ENCODE peak calls at places on chromosomes 5 and 9, in five cellular contexts. One of them, this sample, is unnamed.

GRCh38 chr9:69023650-69024049 is 9.7 kb upstream of the PRKACG start:
- DNase-seq in IMR-90: no peak
- DNase-seq in neuronal stem cell: no peak
- DNase-seq in mesendoderm: no peak
- DNase-seq in trophoblast cell: no peak
- DNase-seq in this sample: peak

GRCh38 chr5:147080391-147080790 is 154.4 kb upstream of the STK32A start:
- DNase-seq in IMR-90: no peak
- DNase-seq in neuronal stem cell: no peak
- DNase-seq in mesendoderm: no peak
- DNase-seq in trophoblast cell: no peak
- DNase-seq in this sample: no peak

GRCh38 chr9:105475302-105475701 is 27.5 kb downstream of the FSD1L start:
- DNase-seq in IMR-90: peak
- DNase-seq in neuronal stem cell: no peak
- DNase-seq in mesendoderm: peak
- DNase-seq in trophoblast cell: peak
- DNase-seq in this sample: no peak

GRCh38 chr9:120259100-120259499 is 320.9 kb downstream of the CDK5RAP2 start:
- DNase-seq in IMR-90: no peak
- DNase-seq in neuronal stem cell: no peak
- DNase-seq in mesendoderm: no peak
- DNase-seq in trophoblast cell: no peak
- DNase-seq in this sample: no peak

GRCh38 chr9:109329274-109330258 is 8.7 kb upstream of the EPB41L4B start:
- DNase-seq in IMR-90: peak
- DNase-seq in neuronal stem cell: no peak
- DNase-seq in mesendoderm: peak
- DNase-seq in trophoblast cell: no peak
- DNase-seq in this sample: peak

GRCh38 chr5:143033535-143034260 is 263.5 kb downstream of the ARHGAP26 start:
- DNase-seq in IMR-90: peak
- DNase-seq in neuronal stem cell: no peak
- DNase-seq in mesendoderm: no peak
- DNase-seq in trophoblast cell: peak
- DNase-seq in this sample: no peak

GRCh38 chr9:9820411-9820810 is 792.4 kb downstream of the PTPRD start:
- DNase-seq in IMR-90: no peak
- DNase-seq in neuronal stem cell: no peak
- DNase-seq in mesendoderm: no peak
- DNase-seq in trophoblast cell: no peak
- DNase-seq in this sample: no peak

GRCh38 chr5:77991084-77991483 is 214.9 kb upstream of the TBCA start:
- DNase-seq in IMR-90: no peak
- DNase-seq in neuronal stem cell: no peak
- DNase-seq in mesendoderm: peak
- DNase-seq in trophoblast cell: no peak
- DNase-seq in this sample: no peak

GRCh38 chr5:177980776-177981175 is 15.3 kb downstream of the PROP1 start:
- DNase-seq in IMR-90: no peak
- DNase-seq in neuronal stem cell: no peak
- DNase-seq in mesendoderm: peak
- DNase-seq in trophoblast cell: no peak
- DNase-seq in this sample: no peak

GRCh38 chr5:13250450-13251291 is 693.8 kb downstream of the DNAH5 start:
- DNase-seq in IMR-90: peak
- DNase-seq in neuronal stem cell: peak
- DNase-seq in mesendoderm: peak
- DNase-seq in trophoblast cell: peak
- DNase-seq in this sample: no peak

GRCh38 chr5:90131734-90132133 is 277.8 kb downstream of the CETN3 start:
- DNase-seq in IMR-90: no peak
- DNase-seq in neuronal stem cell: no peak
- DNase-seq in mesendoderm: no peak
- DNase-seq in trophoblast cell: no peak
- DNase-seq in this sample: no peak

GRCh38 chr9:124392254-124392653 is 23.0 kb downstream of the PSMB7 start:
- DNase-seq in IMR-90: no peak
- DNase-seq in neuronal stem cell: no peak
- DNase-seq in mesendoderm: no peak
- DNase-seq in trophoblast cell: peak
- DNase-seq in this sample: no peak

GRCh38 chr9:3043369-3043768 is 199.5 kb upstream of the PUM3 start:
- DNase-seq in IMR-90: peak
- DNase-seq in neuronal stem cell: no peak
- DNase-seq in mesendoderm: peak
- DNase-seq in trophoblast cell: peak
- DNase-seq in this sample: no peak

GRCh38 chr5:180816608-180817534 is 14.3 kb upstream of the MGAT1 start:
- DNase-seq in IMR-90: peak
- DNase-seq in neuronal stem cell: no peak
- DNase-seq in mesendoderm: no peak
- DNase-seq in trophoblast cell: peak
- DNase-seq in this sample: no peak

GRCh38 chr5:35230043-35230611 is at the start of gene PRLR:
- DNase-seq in IMR-90: peak
- DNase-seq in neuronal stem cell: no peak
- DNase-seq in mesendoderm: peak
- DNase-seq in trophoblast cell: peak
- DNase-seq in this sample: peak

GRCh38 chr9:5884191-5884590 is 6.5 kb upstream of the MLANA start:
- DNase-seq in IMR-90: no peak
- DNase-seq in neuronal stem cell: no peak
- DNase-seq in mesendoderm: no peak
- DNase-seq in trophoblast cell: peak
- DNase-seq in this sample: no peak

GRCh38 chr9:128637656-128638055 is 19.0 kb downstream of the DYNC2I2 start:
- DNase-seq in IMR-90: peak
- DNase-seq in neuronal stem cell: no peak
- DNase-seq in mesendoderm: no peak
- DNase-seq in trophoblast cell: no peak
- DNase-seq in this sample: no peak

GRCh38 chr9:93656426-93657222 is 80.2 kb downstream of the PHF2 start:
- DNase-seq in IMR-90: no peak
- DNase-seq in neuronal stem cell: no peak
- DNase-seq in mesendoderm: no peak
- DNase-seq in trophoblast cell: no peak
- DNase-seq in this sample: no peak

GRCh38 chr9:72203205-72203803 is 54.1 kb downstream of the GDA start:
- DNase-seq in IMR-90: peak
- DNase-seq in neuronal stem cell: no peak
- DNase-seq in mesendoderm: peak
- DNase-seq in trophoblast cell: peak
- DNase-seq in this sample: peak

GRCh38 chr5:172775326-172776234 is 4.6 kb upstream of the DUSP1 start:
- DNase-seq in IMR-90: peak
- DNase-seq in neuronal stem cell: no peak
- DNase-seq in mesendoderm: peak
- DNase-seq in trophoblast cell: peak
- DNase-seq in this sample: no peak

GRCh38 chr9:93267681-93268505 is 84.0 kb downstream of the WNK2 start:
- DNase-seq in IMR-90: no peak
- DNase-seq in neuronal stem cell: no peak
- DNase-seq in mesendoderm: no peak
- DNase-seq in trophoblast cell: no peak
- DNase-seq in this sample: no peak

GRCh38 chr5:178301641-178302040 is 69.0 kb upstream of the PHYKPL start:
- DNase-seq in IMR-90: no peak
- DNase-seq in neuronal stem cell: no peak
- DNase-seq in mesendoderm: no peak
- DNase-seq in trophoblast cell: no peak
- DNase-seq in this sample: no peak

GRCh38 chr9:89732952-89733349 is 128.1 kb downstream of the GADD45G start:
- DNase-seq in IMR-90: no peak
- DNase-seq in neuronal stem cell: no peak
- DNase-seq in mesendoderm: no peak
- DNase-seq in trophoblast cell: no peak
- DNase-seq in this sample: no peak

GRCh38 chr9:89729954-89730530 is 125.2 kb downstream of the GADD45G start:
- DNase-seq in IMR-90: no peak
- DNase-seq in neuronal stem cell: no peak
- DNase-seq in mesendoderm: no peak
- DNase-seq in trophoblast cell: no peak
- DNase-seq in this sample: no peak

GRCh38 chr9:89731262-89731980 is 126.6 kb downstream of the GADD45G start:
- DNase-seq in IMR-90: no peak
- DNase-seq in neuronal stem cell: no peak
- DNase-seq in mesendoderm: no peak
- DNase-seq in trophoblast cell: no peak
- DNase-seq in this sample: no peak

GRCh38 chr9:89732295-89732951 is 127.6 kb downstream of the GADD45G start:
- DNase-seq in IMR-90: no peak
- DNase-seq in neuronal stem cell: no peak
- DNase-seq in mesendoderm: no peak
- DNase-seq in trophoblast cell: no peak
- DNase-seq in this sample: no peak

DNA sequence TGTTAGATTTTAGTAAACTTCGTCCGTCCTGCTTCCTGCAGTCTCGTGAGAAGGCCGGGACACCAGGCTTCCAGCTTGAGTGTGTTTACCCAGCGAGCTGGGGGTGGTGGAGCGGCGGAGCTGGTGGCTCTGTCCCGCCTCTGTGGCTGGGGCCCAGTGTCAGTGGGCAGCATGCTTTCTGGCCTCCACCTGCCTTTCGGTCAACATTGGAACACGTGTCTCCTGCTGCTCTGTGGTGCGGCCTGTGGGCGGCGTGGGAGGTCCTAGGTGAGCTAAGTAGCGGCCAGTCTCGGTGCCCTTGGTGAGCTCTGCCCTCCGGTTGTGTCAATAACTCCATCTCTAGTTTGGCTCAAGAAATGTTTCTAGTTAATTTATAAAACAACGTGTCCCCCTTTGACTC is 125.9 kb downstream of the GADD45G start:
- DNase-seq in IMR-90: no peak
- DNase-seq in neuronal stem cell: no peak
- DNase-seq in mesendoderm: no peak
- DNase-seq in trophoblast cell: no peak
- DNase-seq in this sample: peak
- H2BK120ac ChIP-seq in IMR-90: no peak
- H2BK120ac ChIP-seq in neuronal stem cell: no peak
- H2BK120ac ChIP-seq in mesendoderm: no peak
- H2BK120ac ChIP-seq in trophoblast cell: peak
- H2BK120ac ChIP-seq in this sample: no peak

DNA sequence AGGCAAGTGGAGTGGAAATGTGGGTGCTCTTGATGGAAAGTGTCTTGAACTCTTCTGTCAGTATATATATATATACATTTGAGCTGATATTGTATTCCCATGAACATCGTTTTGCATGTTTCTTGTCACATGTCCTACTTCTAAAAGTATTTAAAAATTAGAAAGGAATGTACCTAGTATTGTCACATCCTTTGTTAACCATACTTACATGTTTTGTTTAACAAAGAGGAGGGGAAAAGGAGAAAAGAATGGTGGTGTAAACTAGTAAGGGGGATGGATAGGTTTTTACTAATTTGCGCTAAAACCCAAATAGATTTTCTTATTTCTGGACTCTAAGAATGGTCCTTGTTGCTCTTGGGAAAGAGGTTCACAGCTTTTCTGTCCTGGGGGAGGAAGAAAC is 181.7 kb downstream of the GOLPH3 start:
- DNase-seq in IMR-90: no peak
- DNase-seq in neuronal stem cell: no peak
- DNase-seq in mesendoderm: no peak
- DNase-seq in trophoblast cell: no peak
- DNase-seq in this sample: no peak
- H2BK120ac ChIP-seq in IMR-90: no peak
- H2BK120ac ChIP-seq in neuronal stem cell: no peak
- H2BK120ac ChIP-seq in mesendoderm: no peak
- H2BK120ac ChIP-seq in trophoblast cell: no peak
- H2BK120ac ChIP-seq in this sample: no peak

GRCh38 chr5:139248826-139249453 is 44.6 kb upstream of the MATR3 start:
- DNase-seq in IMR-90: no peak
- DNase-seq in neuronal stem cell: no peak
- DNase-seq in mesendoderm: no peak
- DNase-seq in trophoblast cell: no peak
- DNase-seq in this sample: no peak

GRCh38 chr5:139243425-139243965 is 45.3 kb upstream of the SIL1 start:
- DNase-seq in IMR-90: peak
- DNase-seq in neuronal stem cell: no peak
- DNase-seq in mesendoderm: no peak
- DNase-seq in trophoblast cell: no peak
- DNase-seq in this sample: no peak

GRCh38 chr5:139251281-139251687 is 42.3 kb upstream of the MATR3 start:
- DNase-seq in IMR-90: no peak
- DNase-seq in neuronal stem cell: no peak
- DNase-seq in mesendoderm: no peak
- DNase-seq in trophoblast cell: peak
- DNase-seq in this sample: peak

GRCh38 chr5:139245637-139246335 is 47.6 kb upstream of the SIL1 start:
- DNase-seq in IMR-90: no peak
- DNase-seq in neuronal stem cell: no peak
- DNase-seq in mesendoderm: no peak
- DNase-seq in trophoblast cell: no peak
- DNase-seq in this sample: no peak

DNA sequence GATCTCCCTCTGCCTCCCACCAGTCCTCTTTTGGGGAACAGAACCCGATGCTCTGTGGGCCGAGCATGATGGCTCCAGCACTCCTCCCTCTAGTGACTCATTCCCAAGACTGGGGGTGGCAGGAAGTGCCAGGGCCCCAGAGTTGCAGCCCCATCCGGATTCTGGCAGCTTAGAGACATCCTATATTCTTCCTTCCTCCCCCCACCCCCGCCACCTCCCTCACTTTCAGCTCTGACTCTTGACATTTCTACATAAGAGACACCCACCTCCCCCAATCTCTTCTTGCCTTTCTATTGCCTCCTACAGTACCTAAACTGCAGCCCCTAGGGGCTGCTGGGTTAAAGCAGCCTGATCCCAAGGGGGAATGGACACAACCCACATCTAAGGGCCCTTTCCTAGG is 47.1 kb upstream of the MATR3 start:
- DNase-seq in IMR-90: peak
- DNase-seq in neuronal stem cell: no peak
- DNase-seq in mesendoderm: peak
- DNase-seq in trophoblast cell: no peak
- DNase-seq in this sample: peak
- H2BK120ac ChIP-seq in IMR-90: peak
- H2BK120ac ChIP-seq in neuronal stem cell: no peak
- H2BK120ac ChIP-seq in mesendoderm: no peak
- H2BK120ac ChIP-seq in trophoblast cell: no peak
- H2BK120ac ChIP-seq in this sample: no peak

GRCh38 chr9:126617003-126617739 is 3.4 kb downstream of the LMX1B start:
- DNase-seq in IMR-90: no peak
- DNase-seq in neuronal stem cell: no peak
- DNase-seq in mesendoderm: no peak
- DNase-seq in trophoblast cell: no peak
- DNase-seq in this sample: peak
- H2BK120ac ChIP-seq in IMR-90: no peak
- H2BK120ac ChIP-seq in neuronal stem cell: no peak
- H2BK120ac ChIP-seq in mesendoderm: no peak
- H2BK120ac ChIP-seq in trophoblast cell: no peak
- H2BK120ac ChIP-seq in this sample: no peak

GRCh38 chr5:31412324-31412723 is 119.6 kb downstream of the DROSHA start:
- DNase-seq in IMR-90: no peak
- DNase-seq in neuronal stem cell: no peak
- DNase-seq in mesendoderm: no peak
- DNase-seq in trophoblast cell: no peak
- DNase-seq in this sample: no peak
- H2BK120ac ChIP-seq in IMR-90: no peak
- H2BK120ac ChIP-seq in neuronal stem cell: no peak
- H2BK120ac ChIP-seq in mesendoderm: no peak
- H2BK120ac ChIP-seq in trophoblast cell: no peak
- H2BK120ac ChIP-seq in this sample: no peak

GRCh38 chr9:37511715-37512010 is 25.9 kb downstream of the POLR1E start:
- DNase-seq in IMR-90: no peak
- DNase-seq in neuronal stem cell: no peak
- DNase-seq in mesendoderm: no peak
- DNase-seq in trophoblast cell: no peak
- DNase-seq in this sample: no peak
- H2BK120ac ChIP-seq in IMR-90: no peak
- H2BK120ac ChIP-seq in neuronal stem cell: peak
- H2BK120ac ChIP-seq in mesendoderm: no peak
- H2BK120ac ChIP-seq in trophoblast cell: no peak
- H2BK120ac ChIP-seq in this sample: no peak

This sample was measured in H9.